ENCODE peak calls at places on chromosomes 13 and 19, in five cellular contexts. U is foreskin keratinocyte; D is CD8-positive, alpha-beta memory T cell; N is heart left ventricle; T is osteoblast. F is an unnamed sample. For H3K4me1, the result is how much of the 10 kb centered on the place peaks cover.

GRCh38 chr19:11091343-11092153 is 2.3 kb downstream of the LDLR start:
- DNase-seq in U (peak), D (peak), N (peak), T (peak), F (peak)

GRCh38 chr13:45370922-45371406 is 30.0 kb upstream of the TPT1 start:
- DNase-seq in U (no peak), D (peak), N (peak), T (peak), F (peak)

GRCh38 chr13:72960541-72960940 is 98.3 kb upstream of the KLF5 start:
- DNase-seq in U (peak), D (no peak), N (no peak), T (no peak), F (no peak)

GRCh38 chr19:38720559-38721236 is 23.6 kb downstream of the CAPN12 start:
- DNase-seq in U (no peak), D (no peak), N (no peak), T (no peak), F (no peak)

GRCh38 chr13:105735269-105735668 is 800.2 kb downstream of the EFNB2 start:
- DNase-seq in U (no peak), D (no peak), N (no peak), T (no peak), F (no peak)

GRCh38 chr19:16518061-16518460 is 21.9 kb downstream of the C19orf44 start:
- DNase-seq in U (no peak), D (no peak), N (no peak), T (peak), F (no peak)

GRCh38 chr13:58946274-58946673 is 1217.5 kb downstream of the DIAPH3 start:
- DNase-seq in U (no peak), D (no peak), N (no peak), T (no peak), F (no peak)

GRCh38 chr19:10655457-10656312 is 1.5 kb downstream of the ILF3 start:
- DNase-seq in U (no peak), D (no peak), N (no peak), T (no peak), F (peak)

GRCh38 chr19:17074628-17075034 is 621 bp downstream of the HAUS8 start:
- DNase-seq in U (no peak), D (no peak), N (no peak), T (peak), F (peak)

GRCh38 chr19:50796128-50796633 is 6.0 kb downstream of the ACP4 start:
- DNase-seq in U (no peak), D (no peak), N (no peak), T (peak), F (no peak)

GRCh38 chr19:2631213-2631821 is 71.2 kb downstream of the GNG7 start:
- DNase-seq in U (no peak), D (no peak), N (no peak), T (peak), F (no peak)

GRCh38 chr19:2337329-2337707 is 8.8 kb downstream of the SPPL2B start:
- DNase-seq in U (no peak), D (no peak), N (no peak), T (peak), F (no peak)

GRCh38 chr19:30968210-30968609 is 381.0 kb downstream of the TSHZ3 start:
- DNase-seq in U (no peak), D (no peak), N (no peak), T (no peak), F (no peak)

GRCh38 chr19:54560881-54561385 is 12.7 kb upstream of the LILRA2 start:
- DNase-seq in U (no peak), D (no peak), N (no peak), T (no peak), F (no peak)

GRCh38 chr19:39825531-39826076 is 8.4 kb downstream of the DYRK1B start:
- DNase-seq in U (no peak), D (no peak), N (no peak), T (peak), F (no peak)

GRCh38 chr19:10920781-10921180 is 7.7 kb downstream of the YIPF2 start:
- DNase-seq in U (no peak), D (no peak), N (no peak), T (peak), F (no peak)

GRCh38 chr13:102678339-102679122 is 16.3 kb downstream of the METTL21C start:
- DNase-seq in U (no peak), D (no peak), N (no peak), T (no peak), F (no peak)

GRCh38 chr13:95659500-95659899 is 15.0 kb upstream of the DZIP1 start:
- DNase-seq in U (no peak), D (no peak), N (no peak), T (no peak), F (no peak)

GRCh38 chr13:102913924-102914628 is 68.2 kb downstream of the ERCC5 start:
- DNase-seq in U (peak), D (no peak), N (no peak), T (no peak), F (no peak)

GRCh38 chr19:30373593-30373992 is 1.4 kb downstream of the ZNF536 start:
- DNase-seq in U (no peak), D (no peak), N (no peak), T (no peak), F (no peak)

GRCh38 chr19:15463865-15464371 is 426 bp downstream of the RASAL3 start:
- DNase-seq in U (no peak), D (peak), N (peak), T (no peak), F (peak)

GRCh38 chr13:112791662-112792440 is 102.0 kb downstream of the ATP11A start:
- DNase-seq in U (no peak), D (peak), N (no peak), T (peak), F (no peak)

GRCh38 chr19:3151563-3152430 is 16.0 kb downstream of the GNA15 start:
- DNase-seq in U (no peak), D (no peak), N (no peak), T (no peak), F (no peak)

GRCh38 chr13:49935171-49936084 is 712 bp downstream of the SPRYD7 start:
- DNase-seq in U (peak), D (peak), N (peak), T (peak), F (no peak)

GRCh38 chr13:51500687-51501086 is 47.9 kb upstream of the INTS6 start:
- DNase-seq in U (no peak), D (no peak), N (no peak), T (no peak), F (no peak)

GRCh38 chr19:10878253-10878652 is 6.9 kb downstream of the CARM1 start:
- DNase-seq in U (no peak), D (no peak), N (no peak), T (peak), F (no peak)

GRCh38 chr13:82747948-82748347 is 1134.3 kb downstream of the SLITRK1 start:
- DNase-seq in U (no peak), D (no peak), N (no peak), T (no peak), F (no peak)

GRCh38 chr19:49588370-49589122 is 2.4 kb upstream of the PRR12 start:
- DNase-seq in U (no peak), D (no peak), N (no peak), T (peak), F (peak)

GRCh38 chr19:6413291-6413690 is 11.3 kb downstream of the KHSRP start:
- DNase-seq in U (no peak), D (no peak), N (no peak), T (peak), F (no peak)

GRCh38 chr19:34793562-34793961 is 20.5 kb upstream of the ZNF599 start:
- DNase-seq in U (no peak), D (no peak), N (no peak), T (no peak), F (no peak)

GRCh38 chr13:48317511-48317981 is 14.0 kb downstream of the RB1 start:
- DNase-seq in U (no peak), D (no peak), N (no peak), T (peak), F (no peak)

GRCh38 chr13:36841411-36841810 is 22.4 kb downstream of the RFXAP start:
- DNase-seq in U (no peak), D (no peak), N (no peak), T (peak), F (no peak)

GRCh38 chr13:110244096-110244830 is 62.7 kb downstream of the COL4A1 start:
- DNase-seq in U (no peak), D (no peak), N (no peak), T (peak), F (no peak)

GRCh38 chr13:110248449-110249143 is 58.4 kb downstream of the COL4A1 start:
- DNase-seq in U (no peak), D (no peak), N (peak), T (no peak), F (no peak)

GRCh38 chr13:110244926-110245325 is 62.0 kb downstream of the COL4A1 start:
- DNase-seq in U (no peak), D (no peak), N (no peak), T (no peak), F (no peak)

GRCh38 chr13:110245421-110245899 is 61.5 kb downstream of the COL4A1 start:
- DNase-seq in U (no peak), D (no peak), N (peak), T (peak), F (no peak)

DNA sequence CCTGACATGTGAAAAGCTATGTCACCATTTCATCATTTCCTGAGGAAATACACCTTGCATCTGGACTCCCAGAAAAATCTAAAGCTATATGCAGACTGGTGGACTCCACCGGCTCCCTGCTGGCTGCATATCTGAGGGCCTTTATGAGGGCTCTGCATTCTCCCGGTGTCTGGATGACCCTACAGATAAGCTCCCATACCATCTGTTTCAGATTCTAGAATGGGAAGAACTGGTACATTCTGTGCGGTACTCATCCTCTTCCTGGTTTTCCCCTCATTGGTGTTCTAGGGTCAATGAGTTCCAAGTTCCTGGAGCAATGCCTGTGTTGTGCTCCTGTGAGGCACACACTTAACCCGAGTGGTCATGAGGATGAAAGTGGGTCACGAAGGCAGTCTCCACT is 60.4 kb downstream of the COL4A1 start:
- DNase-seq in U (no peak), D (no peak), N (peak), T (no peak), F (no peak)
- H3K27ac ChIP-seq in U (no peak), D (no peak), N (peak), T (peak), F (no peak)

GRCh38 chr19:20640023-20640422 is 21.3 kb downstream of the ZNF626 start:
- DNase-seq in U (no peak), D (no peak), N (no peak), T (no peak), F (no peak)
- H3K4me1 ChIP-seq in U (under half), D (under half), N (under half), T (under half), F (under half)

DNA sequence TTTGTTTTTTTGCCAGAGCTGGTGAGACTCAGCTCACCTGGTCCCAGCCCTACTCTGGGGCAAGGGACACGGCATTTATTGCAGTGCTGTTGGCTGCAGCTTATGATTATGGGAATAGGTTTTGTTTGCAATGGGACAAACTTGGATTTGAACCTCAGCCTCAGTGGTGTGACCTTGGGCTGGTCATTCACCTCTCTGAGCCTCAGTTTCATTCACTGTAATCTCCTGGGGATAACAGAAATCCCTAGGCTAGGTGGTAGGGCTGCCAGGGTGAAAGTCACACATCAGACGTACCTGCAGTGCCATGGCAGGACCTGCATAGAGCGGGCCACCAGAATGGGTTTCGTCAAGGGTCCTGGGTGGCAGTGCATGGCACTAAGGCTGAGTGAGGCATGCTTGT is 73.7 kb upstream of the MEDAG start:
- DNase-seq in U (no peak), D (no peak), N (no peak), T (no peak), F (no peak)
- H3K27ac ChIP-seq in U (no peak), D (no peak), N (no peak), T (no peak), F (no peak)

GRCh38 chr19:42239544-42240220 is 2.7 kb downstream of the GSK3A start:
- DNase-seq in U (no peak), D (no peak), N (no peak), T (peak), F (no peak)

GRCh38 chr19:42241279-42241678 is 1.1 kb downstream of the GSK3A start:
- DNase-seq in U (no peak), D (no peak), N (no peak), T (peak), F (no peak)

GRCh38 chr19:42244452-42245220 is 2.2 kb upstream of the GSK3A start:
- DNase-seq in U (peak), D (peak), N (peak), T (peak), F (peak)

GRCh38 chr19:42242071-42242511 is 311 bp downstream of the GSK3A start:
- DNase-seq in U (no peak), D (no peak), N (peak), T (peak), F (no peak)

GRCh38 chr19:42242512-42243409 is at the start of gene GSK3A:
- DNase-seq in U (peak), D (peak), N (peak), T (peak), F (peak)
- H3K4me1 ChIP-seq in U (under half), D (under half), N (under half), T (under half), F (under half)

DNA sequence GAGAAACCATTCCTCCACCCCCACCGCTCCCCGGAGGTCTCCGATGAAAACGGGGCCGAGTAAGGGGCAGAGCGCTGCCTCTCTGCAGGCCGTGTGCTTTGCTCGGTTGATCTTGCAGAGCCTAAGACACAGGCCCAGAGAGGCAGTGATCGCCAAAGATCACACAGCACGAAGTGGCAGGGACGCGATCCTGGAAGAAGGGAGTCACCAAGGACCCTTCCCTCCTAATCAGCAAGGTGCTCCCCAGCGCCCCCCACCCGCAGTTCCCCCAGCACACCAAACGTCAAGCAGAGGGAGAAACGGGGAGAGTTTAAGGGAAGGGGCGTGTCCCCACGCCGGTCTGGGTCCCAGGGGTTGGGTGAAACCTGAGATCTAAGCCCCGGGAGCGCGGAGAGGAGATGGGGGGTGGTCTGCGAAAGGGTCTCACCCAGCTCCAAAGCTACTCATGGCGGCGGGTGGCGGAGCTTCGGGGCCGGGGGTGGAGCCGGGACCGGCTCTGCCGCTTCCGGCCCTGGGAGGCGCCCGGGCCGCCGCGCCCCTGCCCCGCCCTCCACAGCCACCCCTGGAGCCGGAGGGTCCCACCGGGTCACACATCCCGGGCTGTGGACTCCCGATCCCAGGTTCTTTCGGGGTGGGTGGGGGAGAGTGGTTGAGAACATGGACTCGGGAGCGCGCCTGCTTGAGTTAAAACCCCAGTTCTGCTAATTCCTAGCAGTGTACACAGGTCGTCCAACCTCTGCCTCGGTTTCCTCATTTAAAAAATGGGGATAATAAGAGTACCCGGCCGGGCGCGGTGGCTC is at the start of gene EML2:
- DNase-seq in U (no peak), D (peak), N (peak), T (peak), F (peak)
- H3K27ac ChIP-seq in U (peak), D (peak), N (no peak), T (peak), F (peak)

GRCh38 chr19:45878043-45878794 is 7.7 kb downstream of the IRF2BP1 start:
- DNase-seq in U (no peak), D (no peak), N (no peak), T (peak), F (no peak)

GRCh38 chr19:45879055-45879454 is 6.9 kb downstream of the IRF2BP1 start:
- DNase-seq in U (no peak), D (no peak), N (no peak), T (peak), F (no peak)

GRCh38 chr19:45881909-45882528 is 3.9 kb downstream of the IRF2BP1 start:
- DNase-seq in U (no peak), D (no peak), N (no peak), T (peak), F (no peak)

GRCh38 chr19:45881082-45881908 is 4.6 kb downstream of the IRF2BP1 start:
- DNase-seq in U (no peak), D (no peak), N (no peak), T (peak), F (no peak)

DNA sequence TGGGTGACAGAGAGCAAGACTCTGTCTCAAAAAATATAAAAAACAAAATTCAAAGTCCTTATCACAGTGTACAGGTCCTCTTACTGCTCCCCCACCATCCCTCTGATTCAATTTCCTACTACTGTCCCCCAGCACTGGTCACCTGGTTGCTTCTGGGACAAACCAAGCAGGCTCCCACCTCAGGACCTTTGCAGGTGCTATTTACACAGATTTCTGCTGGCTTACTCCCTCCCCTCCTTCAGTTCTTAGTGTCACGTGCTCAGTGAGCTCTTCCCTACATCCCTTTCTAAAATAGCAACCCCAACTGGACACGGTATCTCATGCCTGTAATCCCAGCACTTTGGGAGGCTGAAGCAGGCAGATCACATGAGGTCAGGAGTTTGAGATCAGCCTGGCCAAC is 6.0 kb downstream of the IRF2BP1 start:
- DNase-seq in U (no peak), D (no peak), N (no peak), T (peak), F (no peak)
- H3K4me1 ChIP-seq in U (under half), D (under half), N (under half), T (under half), F (under half)

GRCh38 chr19:5340637-5341447 is at the start of gene PTPRS:
- DNase-seq in U (no peak), D (peak), N (peak), T (peak), F (peak)
- H3K27ac ChIP-seq in U (no peak), D (no peak), N (no peak), T (no peak), F (no peak)

DNA sequence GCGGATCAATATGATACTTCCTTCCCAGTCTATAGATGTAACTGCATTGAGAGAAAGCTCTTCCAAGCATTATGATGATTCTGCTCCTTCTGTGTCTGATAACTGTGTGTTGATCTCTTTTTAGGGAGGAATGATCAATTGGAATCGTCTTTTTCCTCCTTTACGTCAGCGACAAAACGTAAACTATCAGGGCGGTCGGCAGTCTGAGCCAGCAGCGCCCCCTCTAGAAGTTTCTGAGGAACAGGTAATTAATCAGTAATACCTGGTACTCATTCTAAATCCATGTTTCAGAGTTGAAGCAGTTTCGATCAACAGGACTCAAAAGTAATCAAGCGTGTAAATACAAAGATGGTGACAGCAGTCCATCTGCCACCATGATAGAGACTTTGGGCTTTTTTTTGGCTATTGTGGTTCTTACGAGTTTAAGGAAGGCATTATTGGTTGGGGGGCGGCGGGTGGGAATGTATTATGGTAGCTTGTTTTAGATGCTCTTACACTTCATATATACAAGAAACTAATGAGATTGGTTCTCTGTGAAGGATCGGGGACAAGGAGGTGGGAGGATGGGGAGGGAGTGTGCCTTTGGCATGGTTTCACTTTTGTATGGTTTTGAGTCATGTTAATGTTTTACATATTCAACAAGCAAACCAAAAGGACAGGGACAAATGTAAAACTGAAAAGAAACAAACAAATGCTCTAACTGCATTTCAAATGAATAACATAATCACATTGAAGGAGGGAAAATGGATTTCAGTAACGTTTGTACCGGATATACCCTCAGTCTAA is 60.7 kb upstream of the GPR183 start:
- DNase-seq in U (no peak), D (no peak), N (no peak), T (no peak), F (no peak)
- H3K4me1 ChIP-seq in U (under half), D (half or more), N (under half), T (under half), F (half or more)